ENCODE peak calls at places on chromosomes 6 and 20, in five cellular contexts. U is dorsolateral prefrontal cortex; F is CD8-positive, alpha-beta T cell; D is stimulated activated CD4-positive, alpha-beta T cell treated with anti-CD3 and anti-CD28 coated beads, TNF-alpha, amount 100 ng/mL, for 4 hours; J is sciatic nerve. T is an unnamed sample.

GRCh38 chr6:13113956-13114593 is 214.3 kb downstream of the TBC1D7 start:
- DNase-seq in D (no peak), J (no peak), U (no peak), F (no peak), T (no peak)

GRCh38 chr20:62433655-62434054 is 6.3 kb upstream of the RBBP8NL start:
- DNase-seq in U (peak; percentile 43), D (no peak), J (no peak), F (no peak), T (no peak)

GRCh38 chr6:71268710-71269437 is 19.7 kb upstream of the OGFRL1 start:
- DNase-seq in D (no peak), F (no peak), U (no peak), J (no peak), T (no peak)

GRCh38 chr20:60857708-60858107 is 394.4 kb upstream of the CDH4 start:
- DNase-seq in D (no peak), J (no peak), F (no peak), U (no peak), T (no peak)

GRCh38 chr6:87151786-87152527 is 3.4 kb upstream of the ZNF292 start:
- DNase-seq in F (peak; percentile 59), J (peak; percentile 81), U (peak; percentile 68), D (peak; percentile 64), T (peak; percentile 51)

GRCh38 chr6:113363866-113364265 is 493.3 kb upstream of the MARCKS start:
- DNase-seq in D (no peak), U (no peak), J (no peak), F (no peak), T (no peak)

GRCh38 chr6:39266782-39267355 is 37.6 kb upstream of the KCNK5 start:
- DNase-seq in F (no peak), D (no peak), U (no peak), J (no peak), T (no peak)

GRCh38 chr6:170292111-170292777 is 1.4 kb upstream of the DLL1 start:
- DNase-seq in U (no peak), J (no peak), D (no peak), F (no peak), T (no peak)

GRCh38 chr20:11274137-11274536 is 600.3 kb upstream of the JAG1 start:
- DNase-seq in D (no peak), F (no peak), J (no peak), U (no peak), T (no peak)

GRCh38 chr6:14638932-14639875 is 521.6 kb downstream of the CD83 start:
- DNase-seq in U (no peak), J (no peak), F (no peak), D (no peak), T (no peak)

GRCh38 chr20:37359836-37360235 is 13.9 kb downstream of the SRC start:
- DNase-seq in D (no peak), J (no peak), U (no peak), F (no peak), T (no peak)

GRCh38 chr6:99036672-99037071 is 88.9 kb upstream of the FBXL4 start:
- DNase-seq in D (no peak), J (no peak), F (no peak), U (no peak), T (no peak)

GRCh38 chr20:33689973-33690372 is 3.8 kb upstream of the E2F1 start:
- DNase-seq in F (peak; percentile 60), J (no peak), U (no peak), D (no peak), T (peak; percentile 43)

GRCh38 chr6:125287718-125288117 is 14.0 kb downstream of the HDDC2 start:
- DNase-seq in F (no peak), U (no peak), D (no peak), J (no peak), T (no peak)

GRCh38 chr6:106704327-106704726 is 74.9 kb downstream of the QRSL1 start:
- DNase-seq in D (no peak), J (no peak), U (no peak), F (no peak), T (no peak)

GRCh38 chr6:161139766-161140553 is 133.9 kb downstream of the AGPAT4 start:
- DNase-seq in J (peak; percentile 51), U (no peak), D (no peak), F (no peak), T (no peak)

GRCh38 chr6:139448094-139448649 is 73.7 kb upstream of the CITED2 start:
- DNase-seq in D (no peak), F (no peak), U (no peak), J (no peak), T (no peak)

GRCh38 chr6:56962451-56962850 is 7.5 kb downstream of the BEND6 start:
- DNase-seq in D (no peak), F (no peak), U (no peak), J (no peak), T (no peak)

GRCh38 chr20:57809661-57810172 is 99.9 kb upstream of the PMEPA1 start:
- DNase-seq in D (no peak), U (no peak), J (no peak), F (no peak), T (no peak)

GRCh38 chr20:37381621-37382538 is 35.9 kb downstream of the SRC start:
- DNase-seq in F (no peak), U (no peak), D (no peak), J (peak; percentile 48), T (no peak)

GRCh38 chr6:149026530-149026942 is 279.7 kb downstream of the UST start:
- DNase-seq in F (no peak), D (no peak), U (no peak), J (no peak), T (no peak)

GRCh38 chr6:110949679-110950285 is 8.7 kb upstream of the GTF3C6 start:
- DNase-seq in D (no peak), J (no peak), F (no peak), U (no peak), T (no peak)

GRCh38 chr6:112234596-112234995 is 19.8 kb downstream of the LAMA4 start:
- DNase-seq in U (no peak), D (no peak), F (no peak), J (no peak), T (no peak)

GRCh38 chr6:112010328-112010727 is 43.6 kb upstream of the CCN6 start:
- DNase-seq in J (no peak), U (no peak), D (no peak), F (no peak), T (no peak)

GRCh38 chr6:143549630-143550268 is 38.2 kb upstream of the FUCA2 start:
- DNase-seq in F (no peak), D (no peak), J (no peak), U (no peak), T (no peak)

GRCh38 chr6:105786890-105787655 is 299.1 kb upstream of the PRDM1 start:
- DNase-seq in U (no peak), J (no peak), D (no peak), F (no peak), T (no peak)

GRCh38 chr6:170221052-170221752 is 69.7 kb downstream of the DLL1 start:
- DNase-seq in U (peak; percentile 17), D (no peak), F (no peak), J (peak; percentile 45), T (no peak)

GRCh38 chr6:160254467-160255312 is 3.9 kb downstream of the SLC22A2 start:
- DNase-seq in D (no peak), J (no peak), F (no peak), U (no peak), T (no peak)

GRCh38 chr6:5584072-5584471 is 322.8 kb downstream of the FARS2 start:
- DNase-seq in J (no peak), D (no peak), F (no peak), U (no peak), T (no peak)

GRCh38 chr20:51661609-51662178 is 106.5 kb downstream of the ATP9A start:
- DNase-seq in J (no peak), F (peak; percentile 25), D (no peak), U (no peak), T (peak; percentile 3)

GRCh38 chr6:81938991-81939773 is 186.7 kb upstream of the TENT5A start:
- DNase-seq in F (no peak), U (no peak), D (no peak), J (no peak), T (no peak)

GRCh38 chr6:69489970-69490369 is 306.8 kb downstream of the LMBRD1 start:
- DNase-seq in D (no peak), F (no peak), J (no peak), U (no peak), T (no peak)